ENCODE peak calls at places on chromosomes 7 and 10, in ten cellular contexts. F is heart right ventricle; C is ELR; H is HuH-7; U is cardiac muscle cell; P is glutamatergic neuron; A is T1000; O is GM03348; M is CD8-positive, alpha-beta memory T cell; D is tibial nerve. B is an unnamed sample.

GRCh38 chr7:128065872-128066271 is 34.6 kb upstream of the LRRC4 start:
- DNase-seq in F (no peak), C (no peak), H (peak; percentile 29), U (no peak), P (no peak), A (no peak), O (no peak), M (no peak), D (no peak), B (no peak)

GRCh38 chr10:17348111-17349008 is 106.0 kb downstream of the ST8SIA6 start:
- DNase-seq in F (peak; percentile 73), C (peak; percentile 91), H (no peak), U (peak; percentile 90), P (no peak), A (peak; percentile 99), O (peak; percentile 73), M (no peak), D (peak; percentile 10), B (peak; percentile 8)

GRCh38 chr7:3937146-3937545 is 636.1 kb downstream of the SDK1 start:
- DNase-seq in F (no peak), C (no peak), H (no peak), U (no peak), P (no peak), A (no peak), O (no peak), M (no peak), D (no peak), B (no peak)

GRCh38 chr7:45416846-45417245 is 157.3 kb upstream of the ADCY1 start:
- DNase-seq in F (no peak), C (no peak), H (no peak), U (no peak), P (no peak), A (no peak), O (no peak), M (no peak), D (no peak), B (no peak)

GRCh38 chr7:105202561-105203130 is 186.1 kb downstream of the SRPK2 start:
- DNase-seq in F (no peak), C (no peak), H (no peak), U (no peak), P (no peak), A (no peak), O (no peak), M (no peak), D (no peak), B (no peak)

GRCh38 chr10:121734517-121735137 is 136.4 kb upstream of the FGFR2 start:
- DNase-seq in F (no peak), C (peak; percentile 37), H (peak; percentile 48), U (peak; percentile 32), P (no peak), A (no peak), O (peak; percentile 73), M (no peak), D (no peak), B (no peak)

GRCh38 chr10:109932391-109932790 is 9.1 kb upstream of the XPNPEP1 start:
- DNase-seq in F (no peak), C (no peak), H (no peak), U (no peak), P (no peak), A (no peak), O (no peak), M (no peak), D (no peak), B (no peak)

GRCh38 chr7:157027568-157028527 is 17.4 kb upstream of the MNX1 start:
- DNase-seq in F (no peak), C (peak; percentile 91), H (peak; percentile 78), U (no peak), P (no peak), A (no peak), O (no peak), M (no peak), D (no peak), B (no peak)

GRCh38 chr10:6239213-6239991 is 36.7 kb downstream of the PFKFB3 start:
- DNase-seq in F (peak; percentile 50), C (peak; percentile 100), H (no peak), U (peak; percentile 97), P (no peak), A (peak; percentile 89), O (peak; percentile 95), M (peak; percentile 17), D (no peak), B (peak; percentile 50)

GRCh38 chr10:74485283-74485682 is 334.3 kb downstream of the ADK start:
- DNase-seq in F (no peak), C (no peak), H (no peak), U (no peak), P (no peak), A (no peak), O (no peak), M (no peak), D (no peak), B (no peak)

GRCh38 chr10:15789793-15790525 is 70.2 kb upstream of the ITGA8 start:
- DNase-seq in F (no peak), C (peak; percentile 73), H (no peak), U (peak; percentile 87), P (no peak), A (no peak), O (peak; percentile 68), M (no peak), D (peak; percentile 23), B (no peak)

GRCh38 chr10:104121485-104122272 is at the start of gene SFR1:
- DNase-seq in F (peak; percentile 98), C (peak; percentile 98), H (peak; percentile 85), U (peak; percentile 99), P (peak; percentile 99), A (peak; percentile 97), O (peak; percentile 98), M (peak; percentile 99), D (peak; percentile 95), B (peak; percentile 97)

GRCh38 chr10:93081834-93082233 is 8.1 kb downstream of the CYP26A1 start:
- DNase-seq in F (no peak), C (no peak), H (no peak), U (no peak), P (no peak), A (no peak), O (no peak), M (no peak), D (no peak), B (peak; percentile 45)

GRCh38 chr10:119693262-119693957 is 32.4 kb upstream of the INPP5F start:
- DNase-seq in F (no peak), C (peak; percentile 37), H (no peak), U (no peak), P (no peak), A (no peak), O (no peak), M (no peak), D (no peak), B (no peak)

GRCh38 chr10:96053985-96054384 is 10.6 kb downstream of the CCNJ start:
- DNase-seq in F (no peak), C (no peak), H (no peak), U (no peak), P (no peak), A (no peak), O (no peak), M (no peak), D (no peak), B (no peak)

GRCh38 chr10:102324061-102324460 is 71.4 kb upstream of the NFKB2 start:
- DNase-seq in F (no peak), C (no peak), H (no peak), U (peak; percentile 31), P (no peak), A (no peak), O (peak; percentile 52), M (no peak), D (no peak), B (no peak)

GRCh38 chr10:132225849-132226205 is 39.1 kb downstream of the DPYSL4 start:
- DNase-seq in F (no peak), C (no peak), H (no peak), U (no peak), P (no peak), A (no peak), O (no peak), M (no peak), D (no peak), B (no peak)